ENCODE peak calls at places on chromosome 1, in seven cellular contexts. Y is nephron progenitor cell; O is left ventricle myocardium superior; X is coronary artery; K is stimulated activated CD4-positive, alpha-beta T cell treated with anti-CD3 and anti-CD28 coated beads, TNF-alpha, amount 100 ng/mL, for 48 hours; J is activated naive CD4-positive, alpha-beta T cell treated with anti-CD3 and anti-CD28 coated beads, Interleukin-2, amount 50 U/mL, for 16 hours; G is adrenal gland. C is an unnamed sample.

GRCh38 chr1:22794691-22795090 is 84.1 kb downstream of the EPHB2 start:
- DNase-seq in J (no peak), Y (no peak), X (no peak), G (no peak), O (peak), K (no peak), C (no peak)

GRCh38 chr1:184199036-184199796 is 147.7 kb downstream of the TSEN15 start:
- DNase-seq in X (no peak), O (no peak), G (no peak), J (no peak), K (no peak), Y (peak), C (no peak)

GRCh38 chr1:226624526-226624925 is 76.0 kb downstream of the STUM start:
- DNase-seq in O (peak), J (no peak), Y (no peak), G (no peak), K (no peak), X (peak), C (no peak)

GRCh38 chr1:56626546-56626945 is 18.6 kb upstream of the PRKAA2 start:
- DNase-seq in K (no peak), O (no peak), J (no peak), X (no peak), Y (no peak), G (no peak), C (no peak)

GRCh38 chr1:6301526-6301925 is 40.6 kb upstream of the GPR153 start:
- DNase-seq in G (no peak), K (no peak), J (no peak), O (no peak), X (no peak), Y (no peak), C (no peak)

GRCh38 chr1:54806931-54807611 is 5.9 kb upstream of the TTC22 start:
- DNase-seq in Y (no peak), K (no peak), G (peak), X (peak), O (no peak), J (no peak), C (no peak)

GRCh38 chr1:177181631-177182291 is 11.0 kb downstream of the BRINP2 start:
- DNase-seq in G (peak), Y (peak), X (peak), K (peak), O (peak), J (no peak), C (peak)

GRCh38 chr1:3377166-3377565 is 77.3 kb upstream of the ARHGEF16 start:
- DNase-seq in O (no peak), K (no peak), G (no peak), J (no peak), X (no peak), Y (no peak), C (no peak)

GRCh38 chr1:56506951-56507437 is 72.4 kb downstream of the PLPP3 start:
- DNase-seq in K (no peak), J (no peak), Y (no peak), G (no peak), X (no peak), O (no peak), C (no peak)

GRCh38 chr1:165854101-165854845 is 26.9 kb downstream of the UCK2 start:
- DNase-seq in O (no peak), Y (no peak), J (no peak), G (peak), X (no peak), K (no peak), C (no peak)

GRCh38 chr1:177800386-177801058 is 169.3 kb downstream of the SEC16B start:
- DNase-seq in G (no peak), X (no peak), K (no peak), Y (no peak), O (no peak), J (no peak), C (no peak)

GRCh38 chr1:182616130-182617074 is 12.2 kb upstream of the RGS16 start:
- DNase-seq in Y (peak), J (peak), O (peak), K (peak), G (peak), X (peak), C (no peak)

GRCh38 chr1:99005537-99005942 is 879 bp upstream of the PLPPR5 start:
- DNase-seq in G (no peak), K (no peak), Y (no peak), J (no peak), X (no peak), O (no peak), C (no peak)

GRCh38 chr1:2986549-2987305 is 34.5 kb upstream of the ACTRT2 start:
- DNase-seq in X (no peak), K (no peak), O (no peak), J (no peak), Y (no peak), G (no peak), C (no peak)

GRCh38 chr1:119978018-119978505 is 81.7 kb upstream of the ADAM30 start:
- DNase-seq in K (no peak), X (no peak), O (no peak), G (no peak), J (no peak), Y (no peak), C (no peak)

GRCh38 chr1:211258310-211258755 is 833 bp upstream of the RCOR3 start:
- DNase-seq in X (peak), K (peak), O (peak), G (peak), Y (peak), J (peak), C (peak)

GRCh38 chr1:225250432-225250831 is 177.4 kb downstream of the LBR start:
- DNase-seq in G (no peak), J (no peak), K (no peak), Y (no peak), O (no peak), X (no peak), C (no peak)

GRCh38 chr1:36349241-36349671 is 25.8 kb upstream of the EVA1B start:
- DNase-seq in O (no peak), K (no peak), J (no peak), G (no peak), X (no peak), Y (no peak), C (no peak)

GRCh38 chr1:172727956-172728603 is 69.2 kb downstream of the FASLG start:
- DNase-seq in O (no peak), X (no peak), J (peak), G (peak), K (peak), Y (no peak), C (peak)

GRCh38 chr1:214187152-214187900 is 93.6 kb upstream of the SMYD2 start:
- DNase-seq in Y (peak), J (no peak), X (no peak), G (no peak), K (no peak), O (peak), C (no peak)

GRCh38 chr1:125065821-125066180 is 3881.0 kb downstream of the SRGAP2C start:
- DNase-seq in Y (no peak), O (no peak), K (no peak), J (no peak), G (no peak), X (no peak), C (no peak)

GRCh38 chr1:1680031-1680911 is 12.3 kb downstream of the SLC35E2B start:
- DNase-seq in K (no peak), G (no peak), Y (no peak), O (no peak), J (no peak), X (no peak), C (no peak)

GRCh38 chr1:233406339-233406960 is 78.9 kb downstream of the MAP3K21 start:
- DNase-seq in O (no peak), K (no peak), J (no peak), X (no peak), G (no peak), Y (no peak), C (no peak)

GRCh38 chr1:171627020-171627419 is 5.0 kb downstream of the MYOCOS start:
- DNase-seq in X (no peak), G (no peak), Y (no peak), J (no peak), K (no peak), O (no peak), C (no peak)

C was measured in Caco-2.